ENCODE peak calls at places on chromosomes 5 and 9, in five cellular contexts. O is fibroblast of the aortic adventitia, L is mesenteric fat pad, T is progenitor cell of endocrine pancreas, D is HTR-8/SVneo. K is an unnamed sample.

GRCh38 chr5:3330442-3330841 is 265.2 kb upstream of the IRX1 start:
- DNase-seq in O (no peak), L (no peak), T (no peak), D (no peak), K (no peak)

GRCh38 chr9:107612136-107612535 is 122.6 kb upstream of the KLF4 start:
- DNase-seq in O (peak), L (no peak), T (no peak), D (no peak), K (no peak)

GRCh38 chr9:75956161-75956560 is 65.7 kb downstream of the PCSK5 start:
- DNase-seq in O (no peak), L (no peak), T (no peak), D (no peak), K (no peak)

GRCh38 chr9:93357649-93358048 is 93.8 kb upstream of the FAM120A start:
- DNase-seq in O (no peak), L (no peak), T (no peak), D (no peak), K (no peak)

GRCh38 chr9:14424323-14424722 is 110.4 kb upstream of the NFIB start:
- DNase-seq in O (no peak), L (no peak), T (no peak), D (no peak), K (no peak)

GRCh38 chr5:131218392-131218791 is 45.5 kb upstream of the CDC42SE2 start:
- DNase-seq in O (no peak), L (no peak), T (no peak), D (no peak), K (no peak)

GRCh38 chr9:95645992-95646391 is 129.2 kb upstream of the PTCH1 start:
- DNase-seq in O (no peak), L (no peak), T (no peak), D (no peak), K (no peak)

GRCh38 chr9:26261503-26262330 is 583.5 kb upstream of the TUSC1 start:
- DNase-seq in O (peak), L (no peak), T (no peak), D (no peak), K (no peak)

GRCh38 chr9:69431777-69432176 is 106.8 kb downstream of the ENTREP1 start:
- DNase-seq in O (no peak), L (no peak), T (no peak), D (no peak), K (no peak)

GRCh38 chr9:127144670-127145458 is 22.4 kb upstream of the ANGPTL2 start:
- DNase-seq in O (peak), L (peak), T (no peak), D (no peak), K (no peak)

GRCh38 chr5:126808619-126809018 is 31.7 kb downstream of the LMNB1 start:
- DNase-seq in O (peak), L (no peak), T (no peak), D (peak), K (peak)

GRCh38 chr5:109855056-109855455 is 165.3 kb downstream of the MAN2A1 start:
- DNase-seq in O (no peak), L (no peak), T (no peak), D (no peak), K (no peak)

GRCh38 chr9:109555215-109555614 is 57.1 kb upstream of the PTPN3 start:
- DNase-seq in O (no peak), L (no peak), T (no peak), D (no peak), K (no peak)

GRCh38 chr5:149054416-149054815 is 8.4 kb downstream of the SH3TC2 start:
- DNase-seq in O (no peak), L (no peak), T (no peak), D (no peak), K (no peak)

GRCh38 chr5:179230061-179230461 is 115.2 kb downstream of the ADAMTS2 start:
- DNase-seq in O (no peak), L (peak), T (no peak), D (no peak), K (no peak)

GRCh38 chr9:6845881-6846280 is 88.1 kb downstream of the KDM4C start:
- DNase-seq in O (no peak), L (no peak), T (no peak), D (peak), K (no peak)

GRCh38 chr5:58497956-58498942 is 7.0 kb downstream of the GAPT start:
- DNase-seq in O (peak), L (no peak), T (peak), D (peak), K (no peak)

GRCh38 chr5:1032011-1032410 is 23.4 kb downstream of the NKD2 start:
- DNase-seq in O (no peak), L (no peak), T (no peak), D (no peak), K (no peak)

GRCh38 chr5:43036409-43036808 is 3.7 kb downstream of the ANXA2R start:
- DNase-seq in O (no peak), L (no peak), T (no peak), D (no peak), K (no peak)

GRCh38 chr5:175002128-175002527 is 277.7 kb downstream of the MSX2 start:
- DNase-seq in O (no peak), L (no peak), T (no peak), D (no peak), K (no peak)

GRCh38 chr5:74067748-74068541 is 441.9 kb downstream of the ARHGEF28 start:
- DNase-seq in O (peak), L (no peak), T (no peak), D (peak), K (no peak)

GRCh38 chr9:20407013-20407412 is 215.3 kb downstream of the MLLT3 start:
- DNase-seq in O (no peak), L (no peak), T (no peak), D (no peak), K (no peak)

K was measured in CD8-positive, alpha-beta memory T cell.